ENCODE peak calls at places on chromosomes 5 and 9, in eight cellular contexts. R is foreskin fibroblast; Z is GM10248; Y is stimulated activated CD4-positive, alpha-beta T cell treated with anti-CD3 and anti-CD28 coated beads, Interleukin-2, amount 100 ng/mL, for 24 hours; C is T47D; G is prostate gland; B is left ventricle myocardium inferior; O is GDM1. W is an unnamed sample.

GRCh38 chr9:121686930-121687541 is 35.6 kb downstream of the DAB2IP start:
- DNase-seq in Y (peak), G (peak), C (peak), O (peak), Z (peak), R (peak), B (peak), W (peak)

GRCh38 chr5:61304611-61305369 is 27.3 kb upstream of the ZSWIM6 start:
- DNase-seq in R (peak), O (no peak), Y (no peak), B (peak), G (peak), Z (no peak), C (peak), W (no peak)

GRCh38 chr5:89930591-89931383 is 478.8 kb downstream of the CETN3 start:
- DNase-seq in C (no peak), R (peak), O (no peak), Y (no peak), G (no peak), B (no peak), Z (peak), W (no peak)

GRCh38 chr9:21795483-21795882 is 7.0 kb upstream of the MTAP start:
- DNase-seq in R (no peak), B (no peak), C (no peak), Z (no peak), Y (no peak), O (no peak), G (no peak), W (no peak)

GRCh38 chr5:140298183-140298601 is 4.7 kb downstream of the PFDN1 start:
- DNase-seq in R (no peak), Y (no peak), O (no peak), G (no peak), Z (no peak), C (no peak), B (no peak), W (no peak)

GRCh38 chr9:21677834-21678233 is 124.6 kb upstream of the MTAP start:
- DNase-seq in R (peak), Z (no peak), C (no peak), O (no peak), Y (no peak), G (no peak), B (no peak), W (no peak)

GRCh38 chr5:132268698-132269551 is 11.4 kb downstream of the PDLIM4 start:
- DNase-seq in C (no peak), R (peak), G (no peak), Z (peak), O (no peak), B (no peak), Y (peak), W (no peak)

GRCh38 chr5:68258531-68258930 is 43.0 kb downstream of the PIK3R1 start:
- DNase-seq in B (no peak), Z (no peak), Y (no peak), O (no peak), G (no peak), R (no peak), C (no peak), W (no peak)

GRCh38 chr5:101897914-101898313 is 398.2 kb downstream of the SLCO4C1 start:
- DNase-seq in G (no peak), C (peak), R (no peak), O (no peak), B (no peak), Y (no peak), Z (no peak), W (no peak)

GRCh38 chr9:117092582-117092981 is 322.3 kb downstream of the ASTN2 start:
- DNase-seq in B (no peak), R (no peak), Z (no peak), Y (no peak), G (no peak), O (no peak), C (no peak), W (no peak)

GRCh38 chr9:2469681-2470141 is 151.9 kb upstream of the VLDLR start:
- DNase-seq in Y (no peak), C (peak), R (no peak), G (no peak), B (peak), O (no peak), Z (peak), W (no peak)

W was measured in HuH-7.